ENCODE peak calls at places on chromosomes 13 and 19, in four cellular contexts. S is HepG2, C is K562, V is H1. T is an unnamed sample.

GRCh38 chr19:38699647-38700349 is 44.5 kb downstream of the CAPN12 start:
- DNase-seq in V (no peak), S (no peak), C (no peak), T (no peak)

GRCh38 chr19:35246466-35247096 is 2.2 kb upstream of the LSR start:
- DNase-seq in C (no peak), S (no peak), V (no peak), T (no peak)

GRCh38 chr13:104477256-104477655 is 1411.0 kb upstream of the SLC10A2 start:
- DNase-seq in V (no peak), C (no peak), S (no peak), T (no peak)

GRCh38 chr13:98481511-98481951 is 95.4 kb downstream of the STK24 start:
- DNase-seq in V (no peak), C (no peak), S (no peak), T (no peak)

GRCh38 chr19:33403973-33404304 is 30.4 kb downstream of the CEBPG start:
- DNase-seq in V (no peak), S (no peak), C (no peak), T (no peak)

GRCh38 chr19:12365094-12365371 is 450 bp downstream of the ZNF442 start:
- DNase-seq in V (no peak), S (no peak), C (no peak), T (no peak)

GRCh38 chr19:47274071-47274890 is at the start of gene INAFM1:
- DNase-seq in V (peak; percentile 100), S (peak; percentile 76), C (peak; percentile 89), T (peak; percentile 67)

GRCh38 chr13:93318538-93318937 is 91.9 kb downstream of the GPC6 start:
- DNase-seq in C (no peak), V (no peak), S (peak; percentile 3), T (no peak)

GRCh38 chr19:1243768-1244692 is 2.5 kb downstream of the ATP5F1D start:
- DNase-seq in C (no peak), S (peak; percentile 81), V (peak; percentile 94), T (no peak)

GRCh38 chr13:36030670-36031331 is 100.4 kb downstream of the DCLK1 start:
- DNase-seq in C (no peak), S (no peak), V (no peak), T (no peak)

DNA sequence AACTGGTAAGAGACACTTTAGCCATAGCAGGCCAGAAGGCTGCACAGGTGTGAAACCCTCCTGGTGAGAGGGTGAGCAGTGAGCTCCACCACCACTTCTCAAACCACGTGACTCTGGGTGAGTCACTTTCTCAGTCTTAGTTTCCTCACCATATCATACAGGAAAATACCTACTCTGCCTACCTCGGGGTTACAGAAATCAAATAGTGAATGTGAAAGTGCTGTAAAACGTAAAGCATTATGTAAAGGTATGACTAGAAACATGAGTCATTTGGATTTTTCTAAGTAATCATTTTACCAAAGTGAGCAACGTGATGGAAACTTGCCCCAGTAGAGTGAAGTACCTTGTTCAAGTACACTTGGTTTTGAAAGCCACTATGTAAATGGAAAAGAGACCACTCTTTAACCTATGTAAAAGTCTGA is 40.4 kb downstream of the USP12 start:
- DNase-seq in V (no peak), S (no peak), C (peak; percentile 33), T (peak; percentile 99)
- TF ChIP-seq KDM1A in V (no peak), S (no peak), C (no peak), T (no peak)

DNA sequence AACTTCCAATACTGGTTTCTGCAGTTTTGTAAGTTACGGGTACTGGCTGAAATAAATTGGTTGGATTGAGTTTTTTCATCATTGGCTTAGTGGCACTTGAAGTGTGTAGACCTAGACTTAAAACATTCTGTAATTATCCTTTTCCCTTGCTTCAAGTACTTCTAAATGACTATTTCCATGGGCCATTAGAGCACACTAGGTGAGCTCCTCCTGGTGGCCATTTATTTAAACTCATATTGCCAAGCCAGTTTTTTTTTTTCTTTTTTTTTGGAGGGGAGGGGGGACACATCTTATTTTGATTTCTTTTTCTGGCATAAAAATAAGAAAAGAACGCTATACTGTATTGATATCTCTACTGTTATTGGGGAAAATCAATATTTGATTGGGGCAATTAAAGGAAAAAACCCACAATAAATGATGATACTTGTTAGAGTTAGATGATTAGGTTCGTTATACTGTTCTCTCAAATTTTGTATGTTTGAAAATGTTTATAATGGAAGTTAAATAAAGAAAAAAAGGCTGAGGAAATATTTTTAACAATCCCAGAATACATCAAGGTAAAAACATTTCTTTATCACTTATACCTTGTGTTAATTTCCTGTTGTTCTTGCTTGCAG is 82.9 kb downstream of the PDS5B start:
- DNase-seq in S (peak; percentile 53), C (peak; percentile 27), V (no peak), T (no peak)
- TF ChIP-seq HDAC6 in S (no peak), C (no peak), V (no peak), T (no peak)

DNA sequence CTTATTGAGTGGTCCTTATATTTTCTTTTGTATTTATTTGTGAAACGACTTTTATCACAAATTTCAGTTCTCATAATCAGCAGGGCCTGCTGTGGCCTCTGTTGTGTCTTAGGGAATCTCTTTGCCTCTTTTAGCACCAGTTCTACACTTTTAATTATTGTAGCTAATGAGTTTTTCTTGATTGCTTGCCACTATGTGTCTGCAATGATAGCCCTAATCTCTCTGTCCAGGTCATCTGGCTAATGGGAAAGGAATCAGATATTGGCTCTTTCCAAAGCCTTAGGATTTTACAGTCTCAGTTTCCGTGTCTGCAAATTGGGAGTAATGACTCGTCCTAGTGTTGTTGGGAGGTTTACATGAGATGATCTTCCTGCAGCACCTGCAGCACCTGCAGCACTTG is 10.2 kb downstream of the WDFY2 start:
- DNase-seq in V (no peak), C (no peak), S (no peak), T (no peak)
- TF ChIP-seq KDM1A in V (no peak), C (no peak), S (no peak), T (no peak)

GRCh38 chr13:21138561-21138960 is 37.8 kb downstream of the SKA3 start:
- DNase-seq in S (no peak), C (no peak), V (no peak), T (no peak)
- TF ChIP-seq HDAC6 in S (no peak), C (no peak), V (no peak), T (no peak)

DNA sequence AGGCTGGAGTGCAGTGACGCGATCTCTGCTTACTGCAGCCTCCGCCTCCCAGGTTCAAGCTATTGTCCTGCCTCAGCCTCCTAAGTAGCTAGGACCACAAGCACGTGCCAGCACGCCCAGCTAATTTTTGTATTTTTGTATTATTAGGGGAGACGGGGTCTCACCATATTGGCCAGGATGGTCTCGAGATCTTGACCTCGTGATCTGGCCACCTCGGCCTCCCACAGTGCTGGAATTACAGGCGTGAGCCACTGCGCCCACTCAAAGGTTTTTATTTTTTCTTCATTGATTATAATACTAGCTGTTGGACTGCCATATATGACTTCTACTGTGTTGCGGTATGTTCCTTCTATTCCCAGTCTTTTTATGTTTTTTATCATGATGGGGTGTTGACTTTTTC is 569.7 kb upstream of the SLITRK6 start:
- DNase-seq in S (no peak), V (no peak), C (no peak), T (no peak)
- TF ChIP-seq KDM1A in S (no peak), V (no peak), C (no peak), T (no peak)